ENCODE peak calls at places on chromosomes 12 and 14, in ten cellular contexts. C is AG04449; M is mesothelial cell of epicardium; R is right cardiac atrium; F is NCI-H1436; Q is endothelial cell; I is fibroblast of the conjunctiva; X is EL; N is stimulated activated CD4-positive, alpha-beta T cell treated with anti-CD3 and anti-CD28 coated beads, TNF-alpha, amount 100 ng/mL, for 1 hour; E is skeletal muscle cell. L is an unnamed sample.

GRCh38 chr12:6500466-6500865 is 6.6 kb downstream of the NCAPD2 start:
- DNase-seq in X (no peak), Q (no peak), E (no peak), N (no peak), F (no peak), I (no peak), M (no peak), C (no peak), R (no peak), L (no peak)

GRCh38 chr14:89422181-89422951 is 5.3 kb upstream of the FOXN3 start:
- DNase-seq in F (no peak), C (no peak), R (peak; percentile 45), M (no peak), X (no peak), N (peak; percentile 41), E (no peak), I (no peak), Q (no peak), L (no peak)

GRCh38 chr12:52353766-52354165 is 13.5 kb downstream of the KRT85 start:
- DNase-seq in N (no peak), I (no peak), X (no peak), C (no peak), E (no peak), F (no peak), R (no peak), Q (no peak), M (no peak), L (no peak)

GRCh38 chr14:76227450-76228050 is 75.8 kb downstream of the GPATCH2L start:
- DNase-seq in I (peak; percentile 65), M (no peak), N (no peak), E (peak; percentile 80), F (no peak), C (peak; percentile 38), X (peak; percentile 74), Q (no peak), R (no peak), L (no peak)

GRCh38 chr12:101857043-101857558 is 20.3 kb upstream of the DRAM1 start:
- DNase-seq in F (no peak), M (no peak), X (peak; percentile 92), E (peak; percentile 67), N (no peak), Q (no peak), I (peak; percentile 22), R (no peak), C (peak; percentile 77), L (no peak)

GRCh38 chr14:29905549-29905948 is 22.1 kb downstream of the PRKD1 start:
- DNase-seq in F (no peak), E (no peak), C (no peak), M (no peak), I (no peak), N (no peak), Q (no peak), X (no peak), R (no peak), L (no peak)

GRCh38 chr14:65073605-65074201 is 28.6 kb downstream of the MAX start:
- DNase-seq in C (no peak), R (no peak), X (no peak), Q (no peak), I (no peak), E (no peak), N (no peak), F (no peak), M (no peak), L (no peak)

GRCh38 chr12:22473212-22473611 is 71.1 kb downstream of the C2CD5 start:
- DNase-seq in I (no peak), N (no peak), Q (no peak), M (no peak), R (no peak), F (no peak), C (no peak), X (no peak), E (no peak), L (no peak)

GRCh38 chr12:124774462-124775167 is 89.0 kb downstream of the SCARB1 start:
- DNase-seq in N (peak; percentile 41), Q (no peak), F (no peak), E (peak; percentile 99), M (no peak), R (no peak), I (peak; percentile 95), X (peak; percentile 65), C (peak; percentile 76), L (no peak)

GRCh38 chr12:79298511-79298910 is 392.3 kb downstream of the PAWR start:
- DNase-seq in N (no peak), C (no peak), X (no peak), E (no peak), I (no peak), Q (no peak), R (no peak), M (no peak), F (no peak), L (no peak)

GRCh38 chr14:51884086-51884927 is 23.9 kb downstream of the GNG2 start:
- DNase-seq in R (no peak), F (no peak), C (no peak), M (no peak), X (peak; percentile 63), I (no peak), Q (no peak), N (no peak), E (no peak), L (no peak)

GRCh38 chr14:105894125-105894977 is 368.0 kb downstream of the TMEM121 start:
- DNase-seq in M (peak; percentile 5), R (peak; percentile 6), I (no peak), N (no peak), F (no peak), C (no peak), Q (no peak), E (no peak), X (no peak), L (peak; percentile 5)

GRCh38 chr14:64113279-64113678 is 180.9 kb downstream of the ESR2 start:
- DNase-seq in F (peak; percentile 52), Q (no peak), E (no peak), X (no peak), N (no peak), I (no peak), R (peak; percentile 40), C (no peak), M (no peak), L (no peak)

GRCh38 chr12:46521145-46521544 is 148.6 kb upstream of the SLC38A2 start:
- DNase-seq in E (no peak), F (no peak), R (no peak), M (no peak), C (no peak), Q (no peak), N (no peak), I (no peak), X (no peak), L (no peak)

GRCh38 chr12:67519824-67520433 is 128.6 kb upstream of the DYRK2 start:
- DNase-seq in N (no peak), C (no peak), X (no peak), R (no peak), Q (no peak), E (no peak), F (no peak), I (no peak), M (peak; percentile 21), L (no peak)

GRCh38 chr12:97960741-97961608 is 498.4 kb downstream of the RMST start:
- DNase-seq in F (no peak), N (no peak), Q (peak; percentile 65), I (no peak), M (no peak), E (no peak), X (peak; percentile 0), C (no peak), R (no peak), L (no peak)

GRCh38 chr14:58697927-58698641 is 60.3 kb downstream of the DACT1 start:
- DNase-seq in E (no peak), F (peak; percentile 68), N (no peak), C (no peak), Q (no peak), I (no peak), M (no peak), X (no peak), R (no peak), L (no peak)

GRCh38 chr14:69951935-69952334 is 72.7 kb downstream of the SMOC1 start:
- DNase-seq in Q (no peak), R (no peak), E (no peak), C (no peak), F (no peak), I (no peak), X (no peak), N (no peak), M (no peak), L (no peak)

GRCh38 chr14:20446889-20447288 is 7.7 kb downstream of the OSGEP start:
- DNase-seq in X (no peak), R (no peak), C (no peak), N (no peak), M (no peak), Q (no peak), I (no peak), F (no peak), E (no peak), L (no peak)

GRCh38 chr12:124655317-124656213 is 88.2 kb upstream of the NCOR2 start:
- DNase-seq in R (peak; percentile 95), Q (no peak), X (peak; percentile 85), C (peak; percentile 72), E (peak; percentile 98), N (no peak), F (peak; percentile 35), M (no peak), I (peak; percentile 96), L (no peak)

GRCh38 chr12:80761818-80762217 is 45.1 kb downstream of the MYF5 start:
- DNase-seq in Q (no peak), E (no peak), C (no peak), X (no peak), N (no peak), I (no peak), R (no peak), F (no peak), M (no peak), L (no peak)

GRCh38 chr14:65791551-65791981 is 379.0 kb downstream of the FUT8 start:
- DNase-seq in I (no peak), F (no peak), C (peak; percentile 9), X (peak; percentile 88), Q (no peak), M (no peak), N (no peak), R (no peak), E (peak; percentile 15), L (no peak)

GRCh38 chr14:81096656-81097055 is 124.1 kb downstream of the GTF2A1 start:
- DNase-seq in X (no peak), N (no peak), M (no peak), R (no peak), Q (no peak), F (no peak), I (no peak), E (no peak), C (no peak), L (no peak)

GRCh38 chr12:70106347-70106746 is 136.9 kb upstream of the CNOT2 start:
- DNase-seq in N (no peak), M (no peak), F (no peak), Q (no peak), X (no peak), I (no peak), R (no peak), E (no peak), C (no peak), L (no peak)

GRCh38 chr14:23910081-23910875 is 43.3 kb upstream of the DHRS4 start:
- DNase-seq in F (peak; percentile 70), X (peak; percentile 63), R (no peak), I (peak; percentile 18), E (no peak), M (no peak), N (no peak), C (peak; percentile 33), Q (peak; percentile 75), L (no peak)

GRCh38 chr14:50335389-50335788 is 23.3 kb downstream of the DMAC2L start:
- DNase-seq in R (peak; percentile 78), E (no peak), M (no peak), Q (peak; percentile 20), F (no peak), N (no peak), I (no peak), X (peak; percentile 11), C (no peak), L (no peak)

GRCh38 chr12:105100207-105100985 is 7.1 kb upstream of the WASHC4 start:
- DNase-seq in I (peak; percentile 51), E (no peak), N (no peak), F (no peak), R (no peak), X (peak; percentile 71), Q (no peak), C (no peak), M (no peak), L (no peak)

GRCh38 chr12:131897875-131898274 is 3.5 kb downstream of the ULK1 start:
- DNase-seq in M (no peak), I (no peak), C (no peak), E (no peak), F (no peak), Q (no peak), X (no peak), N (no peak), R (no peak), L (no peak)

L was measured in T-helper 17 cell.